ENCODE peak calls at places on chromosomes 13 and 19, in seven cellular contexts. J is left cardiac atrium, S is GM18507, M is mesendoderm, C is EH, E is left ventricle myocardium inferior, O is HTR-8/SVneo. K is an unnamed sample.

GRCh38 chr19:12802267-12803106 is 618 bp downstream of the THSD8 start:
- DNase-seq in M (no peak), J (peak), C (no peak), O (no peak), S (no peak), E (no peak), K (no peak)

GRCh38 chr19:23070353-23070781 is 46.5 kb upstream of the ZNF730 start:
- DNase-seq in J (peak), E (peak), C (peak), M (peak), O (no peak), S (no peak), K (no peak)

GRCh38 chr19:14775855-14776254 is 2.5 kb downstream of the ADGRE2 start:
- DNase-seq in O (no peak), S (no peak), J (no peak), C (no peak), M (no peak), E (peak), K (no peak)

GRCh38 chr13:26548251-26548765 is 9.2 kb upstream of the WASF3 start:
- DNase-seq in O (no peak), S (no peak), E (no peak), C (no peak), J (no peak), M (no peak), K (no peak)

GRCh38 chr19:45179063-45179847 is 671 bp downstream of the BLOC1S3 start:
- DNase-seq in C (peak), E (no peak), O (no peak), S (no peak), M (no peak), J (peak), K (no peak)

GRCh38 chr13:113437408-113438010 is 15.8 kb downstream of the ADPRHL1 start:
- DNase-seq in C (peak), M (no peak), E (no peak), J (no peak), S (no peak), O (no peak), K (no peak)

GRCh38 chr13:110405597-110406450 is 98.7 kb downstream of the COL4A2 start:
- DNase-seq in S (no peak), C (peak), M (no peak), O (no peak), J (no peak), E (no peak), K (no peak)

GRCh38 chr19:12721656-12722565 is 1.8 kb downstream of the TNPO2 start:
- DNase-seq in E (peak), O (peak), J (peak), S (peak), M (peak), C (peak), K (no peak)

GRCh38 chr19:40799558-40800338 is 757 bp downstream of the EGLN2 start:
- DNase-seq in O (peak), J (peak), M (peak), C (peak), S (no peak), E (peak), K (no peak)

GRCh38 chr19:58584498-58585441 is 11.6 kb upstream of the MZF1 start:
- DNase-seq in J (no peak), E (no peak), C (no peak), S (no peak), M (no peak), O (no peak), K (no peak)

GRCh38 chr13:113178070-113178895 is 19.8 kb downstream of the PROZ start:
- DNase-seq in J (no peak), M (peak), S (no peak), O (peak), E (no peak), C (peak), K (no peak)

GRCh38 chr13:67155898-67156717 is 74.0 kb downstream of the PCDH9 start:
- DNase-seq in M (no peak), S (no peak), J (no peak), E (no peak), C (no peak), O (no peak), K (no peak)

GRCh38 chr13:100497394-100497793 is 91.2 kb downstream of the GGACT start:
- DNase-seq in O (no peak), J (no peak), E (no peak), M (peak), C (peak), S (no peak), K (no peak)

GRCh38 chr19:17402982-17403855 is 2.2 kb downstream of the BST2 start:
- DNase-seq in C (no peak), J (peak), M (peak), S (no peak), E (no peak), O (no peak), K (no peak)

GRCh38 chr13:48304132-48304876 is 753 bp downstream of the RB1 start:
- DNase-seq in E (peak), J (peak), C (peak), M (no peak), O (peak), S (peak), K (peak)

GRCh38 chr19:46035546-46035945 is 5.3 kb downstream of the IGFL4 start:
- DNase-seq in C (no peak), O (no peak), S (no peak), M (no peak), E (no peak), J (no peak), K (no peak)

GRCh38 chr19:48539503-48540096 is 12.4 kb upstream of the SULT2B1 start:
- DNase-seq in J (peak), C (peak), E (no peak), S (no peak), O (no peak), M (no peak), K (peak)

GRCh38 chr13:69124996-69125395 is 982.6 kb upstream of the ATXN8OS start:
- DNase-seq in E (no peak), C (no peak), S (no peak), J (no peak), O (no peak), M (no peak), K (no peak)

GRCh38 chr19:5515737-5516136 is 52.0 kb downstream of the TINCR start:
- DNase-seq in C (no peak), J (no peak), M (no peak), E (no peak), O (no peak), S (no peak), K (no peak)

GRCh38 chr19:8884416-8884815 is 52.2 kb downstream of the MBD3L1 start:
- DNase-seq in E (no peak), J (no peak), M (no peak), S (no peak), O (no peak), C (no peak), K (no peak)

GRCh38 chr13:30319703-30320102 is 12.4 kb upstream of the KATNAL1 start:
- DNase-seq in S (no peak), E (no peak), M (no peak), O (no peak), J (no peak), C (no peak), K (no peak)

GRCh38 chr13:59790626-59791025 is 373.1 kb downstream of the DIAPH3 start:
- DNase-seq in C (peak), O (no peak), M (no peak), S (no peak), E (no peak), J (no peak), K (no peak)

GRCh38 chr19:7874080-7874856 is at the start of gene PRR36:
- DNase-seq in S (no peak), O (peak), E (no peak), J (peak), M (peak), C (no peak), K (no peak)

GRCh38 chr19:50823389-50824042 is at the start of gene KLK1:
- DNase-seq in J (no peak), C (no peak), M (no peak), O (no peak), S (no peak), E (no peak), K (no peak)

GRCh38 chr19:53873451-53874383 is 6.0 kb downstream of the MYADM start:
- DNase-seq in S (no peak), O (no peak), E (no peak), C (no peak), M (no peak), J (no peak), K (no peak)